ENCODE peak calls at places on chromosomes 5 and 9, in eight cellular contexts. T is M059J; X is T1000; M is activated CD4-positive, CD25-positive, alpha-beta regulatory T cell treated with anti-CD3 and anti-CD28 coated beads, Interleukin-2, amount 50 U/mL, for 72 hours; J is prostate gland; U is NCI-H1417 treated with DMSO at 0.1 percent for 48 hours; V is foreskin fibroblast; W is IMR-90. N is an unnamed sample.

GRCh38 chr9:21070171-21070571 is 7.6 kb downstream of the IFNB1 start:
- DNase-seq in V (peak), U (no peak), X (no peak), W (peak), T (peak), M (no peak), J (peak), N (peak)

GRCh38 chr9:116383956-116384355 is 230.4 kb downstream of the PAPPA start:
- DNase-seq in M (no peak), X (no peak), W (peak), U (no peak), V (peak), J (no peak), T (peak), N (peak)

GRCh38 chr5:33153891-33154290 is 286.9 kb upstream of the TARS1 start:
- DNase-seq in J (no peak), U (no peak), T (peak), X (peak), V (peak), W (peak), M (no peak), N (peak)

GRCh38 chr5:72065751-72066255 is 41.5 kb upstream of the MAP1B start:
- DNase-seq in V (peak), X (no peak), T (peak), W (peak), U (peak), M (no peak), J (no peak), N (peak)

GRCh38 chr9:136694163-136694864 is 7.1 kb upstream of the AGPAT2 start:
- DNase-seq in V (peak), W (peak), J (peak), M (no peak), U (no peak), X (no peak), T (peak), N (peak)

GRCh38 chr9:79633558-79633957 is 61.8 kb downstream of the TLE4 start:
- DNase-seq in T (no peak), X (no peak), M (no peak), U (no peak), V (no peak), J (no peak), W (no peak), N (no peak)

GRCh38 chr9:116450378-116451139 is 236.5 kb upstream of the TRIM32 start:
- DNase-seq in V (peak), X (peak), U (no peak), J (peak), W (peak), M (no peak), T (peak), N (peak)

GRCh38 chr5:9605041-9605440 is 25.1 kb downstream of the TAS2R1 start:
- DNase-seq in X (no peak), J (no peak), V (no peak), T (no peak), W (no peak), U (no peak), M (no peak), N (no peak)

GRCh38 chr5:55027589-55027988 is 3.5 kb downstream of the GZMK start:
- DNase-seq in W (no peak), T (no peak), J (no peak), U (no peak), M (no peak), V (no peak), X (no peak), N (no peak)

GRCh38 chr5:156402387-156402921 is 75.5 kb downstream of the SGCD start:
- DNase-seq in X (no peak), M (peak), U (no peak), T (peak), J (no peak), V (no peak), W (no peak), N (no peak)

GRCh38 chr9:98860871-98861293 is 53.4 kb downstream of the GALNT12 start:
- DNase-seq in W (peak), X (peak), T (peak), V (peak), J (no peak), M (no peak), U (no peak), N (peak)

GRCh38 chr5:157029457-157029856 is 29.5 kb downstream of the HAVCR1 start:
- DNase-seq in V (no peak), T (no peak), J (no peak), U (no peak), X (no peak), M (no peak), W (no peak), N (no peak)

GRCh38 chr9:131892162-131892707 is 152.4 kb upstream of the RAPGEF1 start:
- DNase-seq in J (no peak), X (no peak), U (no peak), T (no peak), W (no peak), M (no peak), V (no peak), N (no peak)

GRCh38 chr5:133129192-133129748 is 77.5 kb downstream of the HSPA4 start:
- DNase-seq in T (no peak), V (no peak), U (no peak), X (no peak), J (no peak), M (no peak), W (no peak), N (no peak)

GRCh38 chr5:127518319-127518621 is 830 bp downstream of the PRRC1 start:
- DNase-seq in U (no peak), V (no peak), J (no peak), W (peak), M (no peak), X (no peak), T (no peak), N (no peak)